ENCODE peak calls at places on chromosomes 2 and 18, in nine cellular contexts. One of them, this sample, is unnamed.
A peak's percentile ranks its signal among the peaks of the same experiment; 100 is the strongest.

GRCh38 chr2:101766337-101766736 is 68.8 kb downstream of the MAP4K4 start:
- DNase-seq in left ventricle myocardium inferior: no peak
- DNase-seq in NCI-H774: no peak
- DNase-seq in ecto neural progenitor cell: no peak
- DNase-seq in stomach: no peak
- DNase-seq in activated CD4-positive, alpha-beta T cell treated with anti-CD3 and anti-CD28 coated beads, Interleukin-2, amount 10 ng/mL, durations not matched to agents 7 days and 5 days: no peak
- DNase-seq in progenitor cell of endocrine pancreas: no peak
- DNase-seq in erythroblast: no peak
- DNase-seq in astrocyte of the spinal cord: no peak
- DNase-seq in this sample: no peak

GRCh38 chr2:96138146-96139145 is at the start of gene ASTL:
- DNase-seq in left ventricle myocardium inferior: peak; percentile 5
- DNase-seq in NCI-H774: peak; percentile 47
- DNase-seq in ecto neural progenitor cell: no peak
- DNase-seq in stomach: peak; percentile 77
- DNase-seq in activated CD4-positive, alpha-beta T cell treated with anti-CD3 and anti-CD28 coated beads, Interleukin-2, amount 10 ng/mL, durations not matched to agents 7 days and 5 days: peak; percentile 76
- DNase-seq in progenitor cell of endocrine pancreas: peak; percentile 42
- DNase-seq in erythroblast: peak; percentile 57
- DNase-seq in astrocyte of the spinal cord: peak; percentile 16
- DNase-seq in this sample: peak; percentile 78

GRCh38 chr2:224393145-224393544 is 8.8 kb downstream of the FAM124B start:
- DNase-seq in left ventricle myocardium inferior: no peak
- DNase-seq in NCI-H774: no peak
- DNase-seq in ecto neural progenitor cell: no peak
- DNase-seq in stomach: no peak
- DNase-seq in activated CD4-positive, alpha-beta T cell treated with anti-CD3 and anti-CD28 coated beads, Interleukin-2, amount 10 ng/mL, durations not matched to agents 7 days and 5 days: no peak
- DNase-seq in progenitor cell of endocrine pancreas: no peak
- DNase-seq in erythroblast: peak; percentile 79
- DNase-seq in astrocyte of the spinal cord: no peak
- DNase-seq in this sample: no peak

GRCh38 chr2:127217470-127218325 is 2.4 kb downstream of the CYP27C1 start:
- DNase-seq in left ventricle myocardium inferior: no peak
- DNase-seq in NCI-H774: no peak
- DNase-seq in ecto neural progenitor cell: no peak
- DNase-seq in stomach: no peak
- DNase-seq in activated CD4-positive, alpha-beta T cell treated with anti-CD3 and anti-CD28 coated beads, Interleukin-2, amount 10 ng/mL, durations not matched to agents 7 days and 5 days: no peak
- DNase-seq in progenitor cell of endocrine pancreas: no peak
- DNase-seq in erythroblast: no peak
- DNase-seq in astrocyte of the spinal cord: peak; percentile 59
- DNase-seq in this sample: no peak

GRCh38 chr2:213846856-213847255 is 562.6 kb downstream of the SPAG16 start:
- DNase-seq in left ventricle myocardium inferior: no peak
- DNase-seq in NCI-H774: no peak
- DNase-seq in ecto neural progenitor cell: no peak
- DNase-seq in stomach: no peak
- DNase-seq in activated CD4-positive, alpha-beta T cell treated with anti-CD3 and anti-CD28 coated beads, Interleukin-2, amount 10 ng/mL, durations not matched to agents 7 days and 5 days: no peak
- DNase-seq in progenitor cell of endocrine pancreas: no peak
- DNase-seq in erythroblast: no peak
- DNase-seq in astrocyte of the spinal cord: no peak
- DNase-seq in this sample: no peak

GRCh38 chr18:35345460-35345921 is 1.3 kb upstream of the ZNF24 start:
- DNase-seq in left ventricle myocardium inferior: no peak
- DNase-seq in NCI-H774: peak; percentile 84
- DNase-seq in ecto neural progenitor cell: no peak
- DNase-seq in stomach: peak; percentile 28
- DNase-seq in activated CD4-positive, alpha-beta T cell treated with anti-CD3 and anti-CD28 coated beads, Interleukin-2, amount 10 ng/mL, durations not matched to agents 7 days and 5 days: no peak
- DNase-seq in progenitor cell of endocrine pancreas: no peak
- DNase-seq in erythroblast: no peak
- DNase-seq in astrocyte of the spinal cord: no peak
- DNase-seq in this sample: peak; percentile 28

GRCh38 chr2:102504833-102505232 is 31.8 kb downstream of the SLC9A4 start:
- DNase-seq in left ventricle myocardium inferior: no peak
- DNase-seq in NCI-H774: no peak
- DNase-seq in ecto neural progenitor cell: no peak
- DNase-seq in stomach: peak; percentile 50
- DNase-seq in activated CD4-positive, alpha-beta T cell treated with anti-CD3 and anti-CD28 coated beads, Interleukin-2, amount 10 ng/mL, durations not matched to agents 7 days and 5 days: no peak
- DNase-seq in progenitor cell of endocrine pancreas: no peak
- DNase-seq in erythroblast: no peak
- DNase-seq in astrocyte of the spinal cord: no peak
- DNase-seq in this sample: no peak

GRCh38 chr2:100178085-100178788 is 35.8 kb upstream of the AFF3 start:
- DNase-seq in left ventricle myocardium inferior: no peak
- DNase-seq in NCI-H774: peak; percentile 36
- DNase-seq in ecto neural progenitor cell: peak; percentile 64
- DNase-seq in stomach: peak; percentile 51
- DNase-seq in activated CD4-positive, alpha-beta T cell treated with anti-CD3 and anti-CD28 coated beads, Interleukin-2, amount 10 ng/mL, durations not matched to agents 7 days and 5 days: peak; percentile 19
- DNase-seq in progenitor cell of endocrine pancreas: no peak
- DNase-seq in erythroblast: peak; percentile 73
- DNase-seq in astrocyte of the spinal cord: peak; percentile 51
- DNase-seq in this sample: peak; percentile 73

GRCh38 chr2:181025004-181025403 is 44.6 kb downstream of the UBE2E3 start:
- DNase-seq in left ventricle myocardium inferior: no peak
- DNase-seq in NCI-H774: no peak
- DNase-seq in ecto neural progenitor cell: no peak
- DNase-seq in stomach: no peak
- DNase-seq in activated CD4-positive, alpha-beta T cell treated with anti-CD3 and anti-CD28 coated beads, Interleukin-2, amount 10 ng/mL, durations not matched to agents 7 days and 5 days: no peak
- DNase-seq in progenitor cell of endocrine pancreas: no peak
- DNase-seq in erythroblast: no peak
- DNase-seq in astrocyte of the spinal cord: no peak
- DNase-seq in this sample: no peak

GRCh38 chr2:170823800-170824153 is 7.1 kb downstream of the GAD1 start:
- DNase-seq in left ventricle myocardium inferior: no peak
- DNase-seq in NCI-H774: no peak
- DNase-seq in ecto neural progenitor cell: no peak
- DNase-seq in stomach: no peak
- DNase-seq in activated CD4-positive, alpha-beta T cell treated with anti-CD3 and anti-CD28 coated beads, Interleukin-2, amount 10 ng/mL, durations not matched to agents 7 days and 5 days: no peak
- DNase-seq in progenitor cell of endocrine pancreas: no peak
- DNase-seq in erythroblast: peak; percentile 56
- DNase-seq in astrocyte of the spinal cord: no peak
- DNase-seq in this sample: no peak

GRCh38 chr2:232304236-232304635 is 74.3 kb upstream of the ALPP start:
- DNase-seq in left ventricle myocardium inferior: no peak
- DNase-seq in NCI-H774: no peak
- DNase-seq in ecto neural progenitor cell: no peak
- DNase-seq in stomach: no peak
- DNase-seq in activated CD4-positive, alpha-beta T cell treated with anti-CD3 and anti-CD28 coated beads, Interleukin-2, amount 10 ng/mL, durations not matched to agents 7 days and 5 days: no peak
- DNase-seq in progenitor cell of endocrine pancreas: no peak
- DNase-seq in erythroblast: no peak
- DNase-seq in astrocyte of the spinal cord: no peak
- DNase-seq in this sample: no peak

GRCh38 chr2:69667805-69668382 is 24.4 kb upstream of the AAK1 start:
- DNase-seq in left ventricle myocardium inferior: no peak
- DNase-seq in NCI-H774: no peak
- DNase-seq in ecto neural progenitor cell: no peak
- DNase-seq in stomach: no peak
- DNase-seq in activated CD4-positive, alpha-beta T cell treated with anti-CD3 and anti-CD28 coated beads, Interleukin-2, amount 10 ng/mL, durations not matched to agents 7 days and 5 days: no peak
- DNase-seq in progenitor cell of endocrine pancreas: no peak
- DNase-seq in erythroblast: no peak
- DNase-seq in astrocyte of the spinal cord: peak; percentile 10
- DNase-seq in this sample: no peak

GRCh38 chr2:82641781-82642180 is 1817.3 kb downstream of the SUCLG1 start:
- DNase-seq in left ventricle myocardium inferior: no peak
- DNase-seq in NCI-H774: no peak
- DNase-seq in ecto neural progenitor cell: no peak
- DNase-seq in stomach: no peak
- DNase-seq in activated CD4-positive, alpha-beta T cell treated with anti-CD3 and anti-CD28 coated beads, Interleukin-2, amount 10 ng/mL, durations not matched to agents 7 days and 5 days: no peak
- DNase-seq in progenitor cell of endocrine pancreas: no peak
- DNase-seq in erythroblast: no peak
- DNase-seq in astrocyte of the spinal cord: no peak
- DNase-seq in this sample: no peak

GRCh38 chr2:22734373-22735045 is 650.5 kb upstream of the KLHL29 start:
- DNase-seq in left ventricle myocardium inferior: no peak
- DNase-seq in NCI-H774: no peak
- DNase-seq in ecto neural progenitor cell: no peak
- DNase-seq in stomach: no peak
- DNase-seq in activated CD4-positive, alpha-beta T cell treated with anti-CD3 and anti-CD28 coated beads, Interleukin-2, amount 10 ng/mL, durations not matched to agents 7 days and 5 days: no peak
- DNase-seq in progenitor cell of endocrine pancreas: no peak
- DNase-seq in erythroblast: no peak
- DNase-seq in astrocyte of the spinal cord: no peak
- DNase-seq in this sample: no peak

GRCh38 chr2:147297820-147298219 is 547.0 kb upstream of the ACVR2A start:
- DNase-seq in left ventricle myocardium inferior: no peak
- DNase-seq in NCI-H774: no peak
- DNase-seq in ecto neural progenitor cell: no peak
- DNase-seq in stomach: no peak
- DNase-seq in activated CD4-positive, alpha-beta T cell treated with anti-CD3 and anti-CD28 coated beads, Interleukin-2, amount 10 ng/mL, durations not matched to agents 7 days and 5 days: peak; percentile 61
- DNase-seq in progenitor cell of endocrine pancreas: no peak
- DNase-seq in erythroblast: no peak
- DNase-seq in astrocyte of the spinal cord: no peak
- DNase-seq in this sample: no peak

GRCh38 chr2:85413592-85414421 is 3.6 kb upstream of the CAPG start:
- DNase-seq in left ventricle myocardium inferior: no peak
- DNase-seq in NCI-H774: no peak
- DNase-seq in ecto neural progenitor cell: no peak
- DNase-seq in stomach: peak; percentile 62
- DNase-seq in activated CD4-positive, alpha-beta T cell treated with anti-CD3 and anti-CD28 coated beads, Interleukin-2, amount 10 ng/mL, durations not matched to agents 7 days and 5 days: peak; percentile 41
- DNase-seq in progenitor cell of endocrine pancreas: no peak
- DNase-seq in erythroblast: peak; percentile 31
- DNase-seq in astrocyte of the spinal cord: peak; percentile 60
- DNase-seq in this sample: peak; percentile 45

GRCh38 chr2:58137221-58137620 is 90.6 kb downstream of the VRK2 start:
- DNase-seq in left ventricle myocardium inferior: no peak
- DNase-seq in NCI-H774: no peak
- DNase-seq in ecto neural progenitor cell: no peak
- DNase-seq in stomach: no peak
- DNase-seq in activated CD4-positive, alpha-beta T cell treated with anti-CD3 and anti-CD28 coated beads, Interleukin-2, amount 10 ng/mL, durations not matched to agents 7 days and 5 days: no peak
- DNase-seq in progenitor cell of endocrine pancreas: no peak
- DNase-seq in erythroblast: no peak
- DNase-seq in astrocyte of the spinal cord: peak; percentile 74
- DNase-seq in this sample: no peak

GRCh38 chr2:164388511-164388910 is 232.8 kb downstream of the GRB14 start:
- DNase-seq in left ventricle myocardium inferior: no peak
- DNase-seq in NCI-H774: no peak
- DNase-seq in ecto neural progenitor cell: no peak
- DNase-seq in stomach: no peak
- DNase-seq in activated CD4-positive, alpha-beta T cell treated with anti-CD3 and anti-CD28 coated beads, Interleukin-2, amount 10 ng/mL, durations not matched to agents 7 days and 5 days: no peak
- DNase-seq in progenitor cell of endocrine pancreas: no peak
- DNase-seq in erythroblast: no peak
- DNase-seq in astrocyte of the spinal cord: peak; percentile 85
- DNase-seq in this sample: no peak

GRCh38 chr2:85389139-85389538 is 21.0 kb downstream of the CAPG start:
- DNase-seq in left ventricle myocardium inferior: no peak
- DNase-seq in NCI-H774: no peak
- DNase-seq in ecto neural progenitor cell: no peak
- DNase-seq in stomach: no peak
- DNase-seq in activated CD4-positive, alpha-beta T cell treated with anti-CD3 and anti-CD28 coated beads, Interleukin-2, amount 10 ng/mL, durations not matched to agents 7 days and 5 days: no peak
- DNase-seq in progenitor cell of endocrine pancreas: no peak
- DNase-seq in erythroblast: no peak
- DNase-seq in astrocyte of the spinal cord: no peak
- DNase-seq in this sample: no peak

GRCh38 chr2:98465456-98466201 is 21.0 kb downstream of the INPP4A start:
- DNase-seq in left ventricle myocardium inferior: peak; percentile 81
- DNase-seq in NCI-H774: peak; percentile 52
- DNase-seq in ecto neural progenitor cell: no peak
- DNase-seq in stomach: peak; percentile 75
- DNase-seq in activated CD4-positive, alpha-beta T cell treated with anti-CD3 and anti-CD28 coated beads, Interleukin-2, amount 10 ng/mL, durations not matched to agents 7 days and 5 days: peak; percentile 90
- DNase-seq in progenitor cell of endocrine pancreas: no peak
- DNase-seq in erythroblast: peak; percentile 87
- DNase-seq in astrocyte of the spinal cord: peak; percentile 67
- DNase-seq in this sample: peak; percentile 79

GRCh38 chr2:31384351-31384750 is 30.2 kb downstream of the XDH start:
- DNase-seq in left ventricle myocardium inferior: no peak
- DNase-seq in NCI-H774: no peak
- DNase-seq in ecto neural progenitor cell: no peak
- DNase-seq in stomach: no peak
- DNase-seq in activated CD4-positive, alpha-beta T cell treated with anti-CD3 and anti-CD28 coated beads, Interleukin-2, amount 10 ng/mL, durations not matched to agents 7 days and 5 days: no peak
- DNase-seq in progenitor cell of endocrine pancreas: no peak
- DNase-seq in erythroblast: no peak
- DNase-seq in astrocyte of the spinal cord: peak; percentile 96
- DNase-seq in this sample: no peak

GRCh38 chr18:50133526-50133925 is 61.4 kb downstream of the MYO5B start:
- DNase-seq in left ventricle myocardium inferior: no peak
- DNase-seq in NCI-H774: no peak
- DNase-seq in ecto neural progenitor cell: no peak
- DNase-seq in stomach: no peak
- DNase-seq in activated CD4-positive, alpha-beta T cell treated with anti-CD3 and anti-CD28 coated beads, Interleukin-2, amount 10 ng/mL, durations not matched to agents 7 days and 5 days: no peak
- DNase-seq in progenitor cell of endocrine pancreas: no peak
- DNase-seq in erythroblast: no peak
- DNase-seq in astrocyte of the spinal cord: no peak
- DNase-seq in this sample: no peak

GRCh38 chr2:43075906-43076585 is 150.4 kb downstream of the ZFP36L2 start:
- DNase-seq in left ventricle myocardium inferior: no peak
- DNase-seq in NCI-H774: no peak
- DNase-seq in ecto neural progenitor cell: peak; percentile 41
- DNase-seq in stomach: no peak
- DNase-seq in activated CD4-positive, alpha-beta T cell treated with anti-CD3 and anti-CD28 coated beads, Interleukin-2, amount 10 ng/mL, durations not matched to agents 7 days and 5 days: no peak
- DNase-seq in progenitor cell of endocrine pancreas: no peak
- DNase-seq in erythroblast: peak; percentile 24
- DNase-seq in astrocyte of the spinal cord: peak; percentile 88
- DNase-seq in this sample: peak; percentile 47

GRCh38 chr18:44635546-44635945 is 45.1 kb upstream of the SETBP1 start:
- DNase-seq in left ventricle myocardium inferior: no peak
- DNase-seq in NCI-H774: no peak
- DNase-seq in ecto neural progenitor cell: no peak
- DNase-seq in stomach: no peak
- DNase-seq in activated CD4-positive, alpha-beta T cell treated with anti-CD3 and anti-CD28 coated beads, Interleukin-2, amount 10 ng/mL, durations not matched to agents 7 days and 5 days: no peak
- DNase-seq in progenitor cell of endocrine pancreas: no peak
- DNase-seq in erythroblast: no peak
- DNase-seq in astrocyte of the spinal cord: no peak
- DNase-seq in this sample: no peak

GRCh38 chr18:76982038-76982437 is 150.5 kb downstream of the MBP start:
- DNase-seq in left ventricle myocardium inferior: no peak
- DNase-seq in NCI-H774: no peak
- DNase-seq in ecto neural progenitor cell: peak; percentile 32
- DNase-seq in stomach: no peak
- DNase-seq in activated CD4-positive, alpha-beta T cell treated with anti-CD3 and anti-CD28 coated beads, Interleukin-2, amount 10 ng/mL, durations not matched to agents 7 days and 5 days: no peak
- DNase-seq in progenitor cell of endocrine pancreas: no peak
- DNase-seq in erythroblast: no peak
- DNase-seq in astrocyte of the spinal cord: no peak
- DNase-seq in this sample: no peak

GRCh38 chr2:207482630-207483029 is 47.1 kb upstream of the CREB1 start:
- DNase-seq in left ventricle myocardium inferior: no peak
- DNase-seq in NCI-H774: no peak
- DNase-seq in ecto neural progenitor cell: no peak
- DNase-seq in stomach: no peak
- DNase-seq in activated CD4-positive, alpha-beta T cell treated with anti-CD3 and anti-CD28 coated beads, Interleukin-2, amount 10 ng/mL, durations not matched to agents 7 days and 5 days: no peak
- DNase-seq in progenitor cell of endocrine pancreas: no peak
- DNase-seq in erythroblast: no peak
- DNase-seq in astrocyte of the spinal cord: peak; percentile 36
- DNase-seq in this sample: no peak

GRCh38 chr18:24995056-24995455 is 356.9 kb downstream of the ZNF521 start:
- DNase-seq in left ventricle myocardium inferior: no peak
- DNase-seq in NCI-H774: no peak
- DNase-seq in ecto neural progenitor cell: no peak
- DNase-seq in stomach: no peak
- DNase-seq in activated CD4-positive, alpha-beta T cell treated with anti-CD3 and anti-CD28 coated beads, Interleukin-2, amount 10 ng/mL, durations not matched to agents 7 days and 5 days: no peak
- DNase-seq in progenitor cell of endocrine pancreas: no peak
- DNase-seq in erythroblast: no peak
- DNase-seq in astrocyte of the spinal cord: peak; percentile 39
- DNase-seq in this sample: no peak

GRCh38 chr2:106232633-106233032 is 38.5 kb upstream of the UXS1 start:
- DNase-seq in left ventricle myocardium inferior: peak; percentile 53
- DNase-seq in NCI-H774: no peak
- DNase-seq in ecto neural progenitor cell: no peak
- DNase-seq in stomach: no peak
- DNase-seq in activated CD4-positive, alpha-beta T cell treated with anti-CD3 and anti-CD28 coated beads, Interleukin-2, amount 10 ng/mL, durations not matched to agents 7 days and 5 days: no peak
- DNase-seq in progenitor cell of endocrine pancreas: no peak
- DNase-seq in erythroblast: no peak
- DNase-seq in astrocyte of the spinal cord: no peak
- DNase-seq in this sample: no peak

GRCh38 chr2:152518656-152519580 is 183.9 kb downstream of the FMNL2 start:
- DNase-seq in left ventricle myocardium inferior: no peak
- DNase-seq in NCI-H774: no peak
- DNase-seq in ecto neural progenitor cell: no peak
- DNase-seq in stomach: no peak
- DNase-seq in activated CD4-positive, alpha-beta T cell treated with anti-CD3 and anti-CD28 coated beads, Interleukin-2, amount 10 ng/mL, durations not matched to agents 7 days and 5 days: no peak
- DNase-seq in progenitor cell of endocrine pancreas: no peak
- DNase-seq in erythroblast: no peak
- DNase-seq in astrocyte of the spinal cord: no peak
- DNase-seq in this sample: no peak

GRCh38 chr2:159124441-159124911 is 156.0 kb downstream of the TANC1 start:
- DNase-seq in left ventricle myocardium inferior: no peak
- DNase-seq in NCI-H774: no peak
- DNase-seq in ecto neural progenitor cell: no peak
- DNase-seq in stomach: peak; percentile 34
- DNase-seq in activated CD4-positive, alpha-beta T cell treated with anti-CD3 and anti-CD28 coated beads, Interleukin-2, amount 10 ng/mL, durations not matched to agents 7 days and 5 days: no peak
- DNase-seq in progenitor cell of endocrine pancreas: no peak
- DNase-seq in erythroblast: peak; percentile 84
- DNase-seq in astrocyte of the spinal cord: peak; percentile 94
- DNase-seq in this sample: peak; percentile 75

GRCh38 chr2:175167076-175167791 is 769 bp downstream of the ATF2 start:
- DNase-seq in left ventricle myocardium inferior: peak; percentile 30
- DNase-seq in NCI-H774: no peak
- DNase-seq in ecto neural progenitor cell: no peak
- DNase-seq in stomach: no peak
- DNase-seq in activated CD4-positive, alpha-beta T cell treated with anti-CD3 and anti-CD28 coated beads, Interleukin-2, amount 10 ng/mL, durations not matched to agents 7 days and 5 days: no peak
- DNase-seq in progenitor cell of endocrine pancreas: peak; percentile 15
- DNase-seq in erythroblast: no peak
- DNase-seq in astrocyte of the spinal cord: peak; percentile 42
- DNase-seq in this sample: peak; percentile 47